ENCODE peak calls at places on chromosomes 13 and 19, in five cellular contexts. F, V, Q, G and P are unnamed samples.

GRCh38 chr13:97280478-97280877 is 58.3 kb downstream of the MBNL2 start:
- DNase-seq in F (no peak), Q (no peak), G (no peak), V (no peak), P (peak)

GRCh38 chr13:110706570-110707378 is 858 bp upstream of the CARS2 start:
- DNase-seq in G (no peak), Q (no peak), F (no peak), V (no peak), P (no peak)

GRCh38 chr13:97242755-97243497 is 20.8 kb downstream of the MBNL2 start:
- DNase-seq in Q (no peak), V (peak), F (no peak), G (no peak), P (no peak)

GRCh38 chr13:43009506-43009905 is 13.9 kb upstream of the DNAJC15 start:
- DNase-seq in F (no peak), V (no peak), G (no peak), Q (no peak), P (peak)

GRCh38 chr13:70043685-70044084 is 63.9 kb upstream of the ATXN8OS start:
- DNase-seq in Q (no peak), F (no peak), V (no peak), G (no peak), P (peak)

GRCh38 chr13:95784891-95785290 is 108.0 kb downstream of the DNAJC3 start:
- DNase-seq in F (peak), V (no peak), Q (no peak), G (no peak), P (peak)

GRCh38 chr13:81133066-81133465 is 792.1 kb upstream of the SPRY2 start:
- DNase-seq in G (no peak), F (peak), Q (no peak), V (no peak), P (peak)

GRCh38 chr13:41974262-41974900 is 13.5 kb upstream of the VWA8 start:
- DNase-seq in Q (no peak), V (no peak), G (no peak), F (peak), P (peak)

GRCh38 chr13:60591348-60591747 is 194.3 kb downstream of the TDRD3 start:
- DNase-seq in F (peak), Q (no peak), V (no peak), G (no peak), P (peak)

GRCh38 chr19:13001502-13002388 is 6.5 kb downstream of the NFIX start:
- DNase-seq in V (peak), G (no peak), F (no peak), Q (no peak), P (no peak)

DNA sequence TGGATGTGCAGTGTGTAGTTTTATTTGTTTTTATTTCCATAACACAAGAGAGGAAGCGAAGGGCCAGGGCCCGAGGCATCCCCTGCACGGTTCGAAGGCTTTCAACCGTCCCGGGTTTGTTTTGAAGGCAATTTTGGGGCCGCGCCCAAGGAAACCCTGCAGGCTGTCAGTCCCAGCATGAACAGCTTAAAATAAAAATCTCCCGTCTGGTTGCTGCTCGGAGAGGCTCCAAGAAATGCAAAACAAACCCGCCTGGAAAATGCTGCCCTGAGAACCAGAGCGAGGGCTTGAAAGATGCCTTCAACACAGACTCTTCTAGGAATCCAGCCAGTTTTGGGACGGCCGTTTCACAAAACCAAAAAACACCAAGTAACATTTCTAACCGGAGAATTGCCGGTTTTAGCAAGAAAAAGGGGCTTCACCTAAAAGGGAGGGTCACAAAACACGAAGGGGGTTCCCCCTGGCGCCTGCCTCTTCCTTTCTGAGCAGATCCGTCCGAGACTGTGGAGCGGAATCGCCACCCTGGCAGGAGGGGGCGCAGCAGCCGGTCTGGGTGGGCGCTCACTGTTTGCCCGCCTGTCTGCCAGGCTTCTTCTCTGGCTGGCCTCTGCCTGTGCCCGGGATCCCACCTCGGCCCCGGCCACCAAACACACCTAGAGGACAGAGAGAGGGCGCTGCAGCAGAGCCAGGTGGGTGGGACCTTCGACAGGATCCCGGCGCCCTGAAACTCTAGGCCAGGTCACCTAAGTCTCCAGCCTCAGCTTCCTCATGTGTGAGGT is 15.8 kb downstream of the LSM4 start:
- DNase-seq in V (no peak), Q (no peak), G (no peak), F (no peak), P (no peak)
- TF ChIP-seq CTCF in V (no peak), Q (no peak), G (no peak), F (no peak), P (no peak)

GRCh38 chr13:80035096-80035495 is 305.8 kb downstream of the SPRY2 start:
- DNase-seq in V (no peak), G (no peak), F (no peak), Q (no peak), P (no peak)

GRCh38 chr13:80033286-80033685 is 307.6 kb downstream of the SPRY2 start:
- DNase-seq in Q (no peak), G (no peak), V (no peak), F (no peak), P (peak)

GRCh38 chr13:80029170-80029569 is 311.8 kb downstream of the SPRY2 start:
- DNase-seq in G (no peak), V (peak), F (no peak), Q (no peak), P (no peak)

DNA sequence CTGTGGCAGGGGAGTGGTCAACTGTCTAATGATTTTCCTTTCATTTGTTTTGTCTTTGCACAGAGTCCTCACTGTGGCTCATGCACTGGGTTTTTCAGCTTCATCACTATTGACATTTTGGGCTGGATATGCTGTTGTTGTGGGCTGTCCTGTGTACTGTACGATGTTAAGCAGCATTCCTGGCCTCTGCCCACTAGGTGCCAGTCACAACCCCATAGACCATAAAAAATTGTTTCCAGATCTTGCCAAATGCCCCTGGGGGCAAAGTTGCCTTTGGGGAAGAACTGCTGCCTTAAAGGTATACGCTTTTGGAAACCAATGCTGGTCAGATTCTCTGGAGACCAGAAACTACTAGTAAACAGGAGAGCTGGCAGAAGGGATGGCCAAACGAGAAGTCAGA is 310.4 kb downstream of the SPRY2 start:
- DNase-seq in V (no peak), Q (peak), F (peak), G (no peak), P (peak)
- TF ChIP-seq CTCF in V (peak), Q (no peak), F (no peak), G (peak), P (peak)

GRCh38 chr19:5354403-5354802 is 13.8 kb upstream of the PTPRS start:
- DNase-seq in G (no peak), Q (peak), V (no peak), F (no peak), P (no peak)
- TF ChIP-seq CTCF in G (no peak), Q (peak), V (no peak), F (peak), P (peak)

DNA sequence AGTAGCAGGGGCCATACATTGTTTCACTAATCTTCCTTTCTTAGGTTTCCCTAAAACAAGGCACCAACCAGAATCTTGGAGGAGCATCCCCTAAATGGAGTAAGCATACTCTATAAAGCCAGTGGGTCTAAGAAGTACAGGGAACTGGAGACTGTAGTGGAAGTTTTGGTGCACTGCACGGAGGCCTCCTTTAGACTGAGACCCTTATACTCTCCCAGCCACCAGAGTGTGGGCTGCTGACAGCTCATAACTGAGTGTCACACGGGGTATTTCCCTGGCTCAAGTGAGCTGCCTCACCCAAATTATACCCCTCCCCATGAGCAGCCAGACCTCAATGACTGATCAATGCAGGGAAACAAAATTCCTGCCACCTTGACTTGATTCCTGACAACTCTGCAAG is 349.5 kb downstream of the NDFIP2 start:
- DNase-seq in G (no peak), Q (no peak), V (no peak), F (no peak), P (no peak)
- TF ChIP-seq CTCF in G (no peak), Q (no peak), V (no peak), F (no peak), P (no peak)

GRCh38 chr19:51128227-51128626 is 3.5 kb downstream of the SIGLEC9 start:
- DNase-seq in V (no peak), Q (no peak), F (no peak), G (no peak), P (no peak)

GRCh38 chr19:51135004-51135403 is 7.1 kb upstream of the SIGLEC7 start:
- DNase-seq in G (no peak), V (no peak), Q (no peak), F (no peak), P (no peak)

GRCh38 chr19:51127755-51128154 is 3.0 kb downstream of the SIGLEC9 start:
- DNase-seq in V (no peak), F (no peak), G (no peak), Q (no peak), P (no peak)

GRCh38 chr19:51129716-51130115 is 5.0 kb downstream of the SIGLEC9 start:
- DNase-seq in V (no peak), G (no peak), Q (no peak), F (no peak), P (no peak)

GRCh38 chr19:51131780-51132680 is 7.3 kb downstream of the SIGLEC9 start:
- DNase-seq in V (peak), F (no peak), Q (no peak), G (no peak), P (no peak)
- TF ChIP-seq CTCF in V (peak), F (no peak), Q (no peak), G (no peak), P (no peak)

DNA sequence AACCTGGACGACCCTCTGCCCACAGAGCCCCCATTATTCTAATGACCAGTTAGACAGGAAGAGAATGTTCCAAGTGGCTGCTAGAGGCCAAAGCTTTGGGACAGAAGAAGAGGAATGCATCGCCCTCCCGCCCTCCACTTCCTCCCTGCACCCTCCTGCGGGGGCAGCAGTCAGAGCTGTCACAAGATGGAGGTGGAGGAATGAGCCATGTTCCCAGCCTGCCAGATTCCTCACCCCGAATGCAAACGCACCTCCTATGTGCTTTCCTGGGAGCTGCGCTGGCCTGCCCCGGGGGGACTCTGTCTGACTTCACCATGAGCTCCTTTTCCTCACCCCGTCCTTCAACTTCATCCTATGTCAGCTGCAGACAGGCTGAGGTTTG is 1.7 kb downstream of the YJEFN3 start:
- DNase-seq in Q (no peak), G (no peak), V (no peak), F (no peak), P (no peak)
- TF ChIP-seq CTCF in Q (no peak), G (no peak), V (no peak), F (no peak), P (no peak)

GRCh38 chr13:35824395-35824794 is 306.8 kb downstream of the DCLK1 start:
- DNase-seq in G (no peak), V (no peak), F (no peak), Q (no peak), P (no peak)

GRCh38 chr13:35822666-35823065 is 308.5 kb downstream of the DCLK1 start:
- DNase-seq in V (no peak), F (no peak), Q (no peak), G (no peak), P (no peak)

GRCh38 chr13:35830850-35831450 is 300.2 kb downstream of the DCLK1 start:
- DNase-seq in V (no peak), Q (no peak), G (no peak), F (no peak), P (no peak)

GRCh38 chr13:35824825-35825224 is 306.4 kb downstream of the DCLK1 start:
- DNase-seq in Q (no peak), F (no peak), V (no peak), G (no peak), P (no peak)

GRCh38 chr13:35826626-35827254 is 304.4 kb downstream of the DCLK1 start:
- DNase-seq in Q (no peak), F (no peak), V (no peak), G (no peak), P (no peak)
- TF ChIP-seq CTCF in Q (no peak), F (no peak), V (no peak), G (no peak), P (peak)

DNA sequence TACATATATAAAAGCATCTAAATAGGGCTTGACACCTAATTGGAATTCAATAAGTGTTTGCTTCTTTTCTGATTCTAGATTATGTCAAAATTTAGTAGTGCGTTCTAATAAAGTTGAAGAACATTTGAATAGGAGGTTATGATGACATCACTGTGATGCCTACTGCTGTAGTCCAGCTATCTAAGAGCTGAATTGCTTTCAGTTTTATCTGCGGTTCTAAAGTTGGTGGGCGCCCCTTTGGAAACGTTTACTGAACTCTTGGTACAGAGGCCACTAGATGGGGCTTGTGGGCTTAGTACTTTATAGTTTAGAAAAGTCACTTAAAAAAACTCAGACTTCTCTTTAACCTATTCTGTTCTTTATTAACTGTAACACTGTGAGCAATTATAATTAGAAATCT is 776.9 kb downstream of the GPC5 start:
- DNase-seq in F (no peak), V (no peak), G (no peak), Q (peak), P (peak)
- TF ChIP-seq CTCF in F (peak), V (peak), G (no peak), Q (no peak), P (peak)

GRCh38 chr13:46170687-46171086 is 11.3 kb downstream of the LCP1 start:
- DNase-seq in G (no peak), V (no peak), F (no peak), Q (peak), P (no peak)
- TF ChIP-seq CTCF in G (no peak), V (no peak), F (no peak), Q (no peak), P (no peak)